ENCODE peak calls at places on chromosomes 6 and 20, in nine cellular contexts. W is H1, H is heart left ventricle, S is Peyer's patch, M is tibial nerve, D is uterus, L is spleen, Z is A549, O is sigmoid colon. K is an unnamed sample. For H3K4me1, the result is how much of the 10 kb centered on the place peaks cover.

GRCh38 chr6:25472314-25472713 is 179.7 kb upstream of the SCGN start:
- DNase-seq in W (no peak), H (no peak), S (no peak), M (no peak), D (no peak), L (no peak), Z (peak), O (no peak), K (no peak)

GRCh38 chr6:4884646-4885427 is 108.6 kb downstream of the CDYL start:
- DNase-seq in W (no peak), H (no peak), S (no peak), M (no peak), D (no peak), L (no peak), Z (no peak), O (no peak), K (no peak)

GRCh38 chr6:53766930-53767329 is 27.9 kb upstream of the LRRC1 start:
- DNase-seq in W (no peak), H (no peak), S (no peak), M (no peak), D (no peak), L (no peak), Z (no peak), O (no peak), K (no peak)

GRCh38 chr6:119077643-119078448 is 618 bp downstream of the FAM184A start:
- DNase-seq in W (peak), H (peak), S (peak), M (no peak), D (peak), L (peak), Z (no peak), O (peak), K (peak)

GRCh38 chr6:146028835-146029572 is at the start of gene GRM1:
- DNase-seq in W (no peak), H (no peak), S (peak), M (no peak), D (no peak), L (no peak), Z (no peak), O (no peak), K (no peak)

GRCh38 chr20:37543828-37544227 is 16.2 kb upstream of the BLCAP start:
- DNase-seq in W (no peak), H (no peak), S (no peak), M (no peak), D (no peak), L (no peak), Z (peak), O (no peak), K (no peak)

GRCh38 chr6:113856571-113857564 is at the start of gene MARCKS:
- DNase-seq in W (no peak), H (peak), S (peak), M (peak), D (peak), L (peak), Z (peak), O (peak), K (peak)

GRCh38 chr6:152746172-152746553 is 4.4 kb upstream of the VIP start:
- DNase-seq in W (no peak), H (no peak), S (no peak), M (no peak), D (no peak), L (no peak), Z (peak), O (no peak), K (no peak)

GRCh38 chr20:31883829-31884228 is 13.4 kb downstream of the TTLL9 start:
- DNase-seq in W (no peak), H (no peak), S (no peak), M (no peak), D (no peak), L (no peak), Z (no peak), O (no peak), K (no peak)

GRCh38 chr20:1033751-1034419 is 31.8 kb upstream of the RSPO4 start:
- DNase-seq in W (no peak), H (no peak), S (no peak), M (no peak), D (no peak), L (no peak), Z (no peak), O (no peak), K (no peak)

GRCh38 chr6:41497994-41498393 is 48.2 kb upstream of the FOXP4 start:
- DNase-seq in W (no peak), H (no peak), S (no peak), M (no peak), D (peak), L (no peak), Z (no peak), O (no peak), K (no peak)

GRCh38 chr6:50978631-50979030 is 160.0 kb downstream of the TFAP2B start:
- DNase-seq in W (no peak), H (no peak), S (no peak), M (no peak), D (no peak), L (no peak), Z (no peak), O (no peak), K (no peak)

GRCh38 chr6:11601776-11602605 is 64.4 kb downstream of the TMEM170B start:
- DNase-seq in W (no peak), H (no peak), S (no peak), M (no peak), D (no peak), L (no peak), Z (no peak), O (no peak), K (no peak)

GRCh38 chr6:40044196-40044595 is 109.9 kb upstream of the MOCS1 start:
- DNase-seq in W (no peak), H (no peak), S (no peak), M (no peak), D (no peak), L (no peak), Z (no peak), O (no peak), K (no peak)

DNA sequence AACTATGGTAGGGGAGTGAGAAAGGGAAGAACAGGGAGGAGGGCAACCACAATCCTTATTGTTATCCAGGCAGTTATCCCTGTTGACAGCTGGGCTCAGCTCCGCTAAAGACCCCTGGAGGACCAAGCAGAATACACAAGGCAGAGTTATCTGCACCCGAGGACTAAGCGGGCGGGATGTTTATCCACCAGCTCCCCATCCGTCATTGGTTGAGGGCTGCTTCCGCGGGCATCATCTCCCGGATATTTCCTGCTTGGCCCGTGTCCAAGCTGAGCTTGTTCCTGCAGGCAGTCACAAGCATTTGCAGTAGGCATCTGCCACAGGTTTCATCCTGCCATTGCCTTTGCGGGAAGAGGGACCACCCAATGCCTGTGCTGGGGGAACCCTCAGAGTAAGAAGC is 102.1 kb downstream of the DLGAP4 start:
- DNase-seq in W (no peak), H (no peak), S (no peak), M (no peak), D (no peak), L (no peak), Z (no peak), O (no peak), K (no peak)
- TF ChIP-seq CTCF in W (no peak), H (no peak), S (no peak), M (no peak), D (no peak), L (no peak), Z (no peak), O (no peak), K (no peak)

DNA sequence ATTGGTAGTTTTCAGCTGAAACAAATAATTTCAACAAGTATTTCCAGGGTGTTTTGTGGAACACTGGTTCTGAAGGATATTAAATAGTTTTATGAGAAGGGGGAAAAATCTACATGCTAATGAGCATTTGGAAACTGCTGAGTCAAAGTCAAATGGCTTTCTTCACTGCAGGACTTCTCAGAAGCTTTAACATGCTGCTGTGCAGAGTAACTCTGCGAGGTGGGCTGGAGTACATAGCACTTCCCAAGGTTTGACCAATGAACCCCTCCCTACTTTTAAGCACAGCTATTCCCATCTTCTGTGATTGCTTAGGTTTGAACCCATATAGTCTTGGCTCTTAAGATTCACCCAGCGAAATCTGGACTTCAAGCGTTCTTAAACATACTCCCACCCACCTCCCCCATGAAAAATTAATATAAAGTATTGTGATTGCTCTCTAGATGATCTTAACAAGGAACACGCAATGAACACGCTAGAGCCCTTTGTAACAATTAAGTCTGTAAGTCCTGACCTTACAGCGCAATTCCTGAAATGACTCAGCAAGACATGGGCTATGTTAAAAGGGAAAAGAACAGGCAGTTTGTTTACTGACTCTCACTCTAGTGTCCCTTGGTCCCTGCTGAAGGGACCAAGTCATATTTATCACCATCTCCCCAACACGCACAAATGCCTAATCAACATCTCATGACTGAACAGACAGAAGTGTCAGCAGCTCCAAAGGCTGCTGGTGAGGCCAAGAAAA is 105.2 kb downstream of the NFATC2 start:
- DNase-seq in W (no peak), H (no peak), S (no peak), M (no peak), D (no peak), L (no peak), Z (no peak), O (no peak), K (no peak)
- TF ChIP-seq POLR2A in W (no peak), H (no peak), S (no peak), M (no peak), D (no peak), L (no peak), Z (no peak), O (no peak), K (no peak)

GRCh38 chr6:166169549-166170421 is 2.1 kb upstream of the TBXT start:
- DNase-seq in W (no peak), H (no peak), S (no peak), M (no peak), D (no peak), L (no peak), Z (no peak), O (no peak), K (no peak)
- H3K4me1 ChIP-seq in W (under half), H (under half), S (under half), M (under half), D (under half), L (under half), Z (under half), O (under half), K (under half)

GRCh38 chr6:132096245-132096644 is 145.1 kb upstream of the CCN2 start:
- DNase-seq in W (no peak), H (no peak), S (no peak), M (no peak), D (no peak), L (no peak), Z (no peak), O (no peak), K (no peak)

GRCh38 chr6:132096996-132097395 is 145.8 kb upstream of the CCN2 start:
- DNase-seq in W (no peak), H (no peak), S (no peak), M (no peak), D (no peak), L (no peak), Z (no peak), O (no peak), K (no peak)

GRCh38 chr6:132100388-132100990 is 149.3 kb upstream of the CCN2 start:
- DNase-seq in W (no peak), H (no peak), S (no peak), M (no peak), D (no peak), L (no peak), Z (no peak), O (no peak), K (no peak)

GRCh38 chr6:132101550-132101949 is 150.4 kb upstream of the CCN2 start:
- DNase-seq in W (no peak), H (no peak), S (no peak), M (no peak), D (no peak), L (no peak), Z (no peak), O (no peak), K (no peak)
- TF ChIP-seq CTCF in W (no peak), H (no peak), S (no peak), M (no peak), D (no peak), L (no peak), Z (no peak), O (no peak), K (no peak)

DNA sequence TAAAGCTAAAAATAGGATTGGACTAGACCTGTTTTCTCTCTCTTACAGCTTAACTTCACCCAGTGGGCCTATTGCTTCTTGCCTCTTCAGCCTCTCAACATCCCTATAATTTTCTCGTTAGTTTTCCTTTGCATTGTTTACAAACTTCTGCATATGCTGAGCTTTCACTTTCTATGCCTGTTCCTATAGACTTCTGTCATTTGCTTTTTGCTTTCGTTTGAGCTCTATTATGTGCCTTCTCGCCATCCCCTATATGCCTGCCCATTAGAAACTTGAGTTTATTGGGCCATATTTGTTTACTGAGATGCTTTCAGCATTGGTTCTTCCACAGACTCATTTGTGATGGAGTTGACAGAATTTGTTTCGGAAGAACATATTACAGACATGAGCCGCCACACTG is 40.9 kb downstream of the NCOA7 start:
- DNase-seq in W (no peak), H (no peak), S (no peak), M (no peak), D (no peak), L (no peak), Z (no peak), O (no peak), K (no peak)
- TF ChIP-seq POLR2A in W (no peak), H (no peak), S (no peak), M (no peak), D (no peak), L (no peak), Z (no peak), O (no peak), K (no peak)

GRCh38 chr20:59669451-59669850 is 65.1 kb downstream of the PHACTR3 start:
- DNase-seq in W (no peak), H (no peak), S (no peak), M (no peak), D (no peak), L (no peak), Z (no peak), O (no peak), K (no peak)
- H3K4me1 ChIP-seq in W (under half), H (under half), S (under half), M (under half), D (under half), L (under half), Z (under half), O (under half), K (under half)